ENCODE peak calls at places on chromosomes 7 and 10, in nine cellular contexts. H, D, T, Q, A, V, R, W and F are unnamed samples.

GRCh38 chr10:80529604-80530003 is 8.1 kb upstream of the SH2D4B start:
- DNase-seq in H (no peak), D (no peak), T (no peak), Q (no peak), A (no peak), V (no peak), R (no peak), W (no peak), F (no peak)

GRCh38 chr7:150388709-150389531 is 9.8 kb downstream of the ZNF775 start:
- DNase-seq in H (no peak), D (no peak), T (peak), Q (peak), A (no peak), V (no peak), R (no peak), W (no peak), F (no peak)

GRCh38 chr7:95931460-95932232 is 159.3 kb downstream of the DYNC1I1 start:
- DNase-seq in H (no peak), D (no peak), T (no peak), Q (no peak), A (no peak), V (no peak), R (no peak), W (no peak), F (no peak)

GRCh38 chr10:68600041-68600778 is 40.1 kb downstream of the TET1 start:
- DNase-seq in H (peak), D (peak), T (peak), Q (peak), A (peak), V (peak), R (peak), W (peak), F (peak)

GRCh38 chr7:94400022-94400421 is 5.3 kb downstream of the COL1A2 start:
- DNase-seq in H (peak), D (no peak), T (no peak), Q (no peak), A (no peak), V (no peak), R (no peak), W (no peak), F (no peak)

GRCh38 chr10:11131112-11131639 is 113.5 kb downstream of the CELF2 start:
- DNase-seq in H (no peak), D (no peak), T (no peak), Q (no peak), A (no peak), V (no peak), R (no peak), W (no peak), F (no peak)

GRCh38 chr7:24058953-24059352 is 225.0 kb upstream of the NPY start:
- DNase-seq in H (no peak), D (no peak), T (no peak), Q (no peak), A (no peak), V (no peak), R (no peak), W (no peak), F (no peak)

GRCh38 chr10:91422915-91423314 is 12.8 kb downstream of the HECTD2 start:
- DNase-seq in H (no peak), D (no peak), T (no peak), Q (no peak), A (no peak), V (no peak), R (no peak), W (no peak), F (no peak)

GRCh38 chr10:85544956-85545355 is 821.6 kb downstream of the GRID1 start:
- DNase-seq in H (no peak), D (no peak), T (no peak), Q (no peak), A (no peak), V (no peak), R (no peak), W (no peak), F (no peak)

GRCh38 chr10:75398238-75398629 is 3.3 kb downstream of the ZNF503 start:
- DNase-seq in H (no peak), D (no peak), T (no peak), Q (peak), A (no peak), V (peak), R (peak), W (no peak), F (no peak)

GRCh38 chr7:91264083-91264923 is at the start of gene FZD1:
- DNase-seq in H (peak), D (peak), T (peak), Q (peak), A (peak), V (peak), R (peak), W (peak), F (peak)

GRCh38 chr7:141697211-141697871 is 4.6 kb downstream of the DENND11 start:
- DNase-seq in H (no peak), D (no peak), T (peak), Q (no peak), A (no peak), V (peak), R (peak), W (no peak), F (no peak)

GRCh38 chr7:25456467-25457171 is 228.3 kb upstream of the NPVF start:
- DNase-seq in H (no peak), D (no peak), T (no peak), Q (peak), A (peak), V (no peak), R (no peak), W (no peak), F (no peak)

GRCh38 chr10:122459586-122460273 is 1.6 kb upstream of the HTRA1 start:
- DNase-seq in H (peak), D (no peak), T (peak), Q (peak), A (no peak), V (no peak), R (no peak), W (no peak), F (no peak)

GRCh38 chr7:143214789-143215679 is 6.8 kb upstream of the TAS2R40 start:
- DNase-seq in H (peak), D (peak), T (peak), Q (peak), A (peak), V (peak), R (peak), W (peak), F (peak)

GRCh38 chr10:132158122-132158741 is 28.5 kb upstream of the DPYSL4 start:
- DNase-seq in H (no peak), D (no peak), T (no peak), Q (no peak), A (peak), V (no peak), R (no peak), W (no peak), F (peak)

GRCh38 chr10:50619171-50619570 is 4.6 kb downstream of the SGMS1 start:
- DNase-seq in H (no peak), D (no peak), T (no peak), Q (no peak), A (no peak), V (no peak), R (no peak), W (no peak), F (no peak)

GRCh38 chr7:94923412-94923811 is 16.0 kb downstream of the PPP1R9A start:
- DNase-seq in H (no peak), D (no peak), T (no peak), Q (no peak), A (no peak), V (no peak), R (no peak), W (peak), F (no peak)

GRCh38 chr7:36192877-36193276 is 39.8 kb downstream of the EEPD1 start:
- DNase-seq in H (no peak), D (no peak), T (no peak), Q (no peak), A (no peak), V (no peak), R (no peak), W (no peak), F (no peak)

GRCh38 chr10:22714524-22715289 is at the start of gene PIP4K2A:
- DNase-seq in H (peak), D (peak), T (peak), Q (peak), A (peak), V (peak), R (peak), W (no peak), F (peak)

GRCh38 chr10:30820282-30820991 is 190.9 kb upstream of the LYZL2 start:
- DNase-seq in H (peak), D (no peak), T (peak), Q (peak), A (peak), V (no peak), R (peak), W (no peak), F (no peak)

GRCh38 chr7:25820432-25821040 is 331.5 kb upstream of the NFE2L3 start:
- DNase-seq in H (no peak), D (peak), T (no peak), Q (no peak), A (peak), V (no peak), R (peak), W (no peak), F (peak)

GRCh38 chr7:391411-391951 is 101.5 kb downstream of the FOXL3 start:
- DNase-seq in H (no peak), D (peak), T (no peak), Q (no peak), A (peak), V (peak), R (no peak), W (no peak), F (no peak)

GRCh38 chr7:8260871-8261707 is 878 bp downstream of the ICA1 start:
- DNase-seq in H (peak), D (peak), T (no peak), Q (peak), A (peak), V (peak), R (peak), W (no peak), F (no peak)

GRCh38 chr7:45651056-45651444 is 76.9 kb downstream of the ADCY1 start:
- DNase-seq in H (no peak), D (no peak), T (no peak), Q (no peak), A (no peak), V (no peak), R (no peak), W (no peak), F (no peak)

GRCh38 chr10:5915451-5915850 is 25.4 kb downstream of the FBH1 start:
- DNase-seq in H (no peak), D (no peak), T (no peak), Q (no peak), A (no peak), V (no peak), R (no peak), W (no peak), F (no peak)

GRCh38 chr7:106978425-106979386 is 65.8 kb upstream of the PRKAR2B start:
- DNase-seq in H (no peak), D (peak), T (no peak), Q (no peak), A (peak), V (no peak), R (no peak), W (no peak), F (no peak)

GRCh38 chr7:7944619-7945282 is 23.8 kb upstream of the GLCCI1 start:
- DNase-seq in H (no peak), D (no peak), T (no peak), Q (no peak), A (no peak), V (no peak), R (no peak), W (no peak), F (no peak)

GRCh38 chr10:24622781-24623301 is 100.8 kb downstream of the ARHGAP21 start:
- DNase-seq in H (no peak), D (no peak), T (peak), Q (peak), A (no peak), V (no peak), R (no peak), W (no peak), F (no peak)
- H3K9ac ChIP-seq in H (no peak), D (no peak), T (no peak), Q (no peak), A (no peak), V (no peak), R (no peak), W (no peak), F (no peak)

DNA sequence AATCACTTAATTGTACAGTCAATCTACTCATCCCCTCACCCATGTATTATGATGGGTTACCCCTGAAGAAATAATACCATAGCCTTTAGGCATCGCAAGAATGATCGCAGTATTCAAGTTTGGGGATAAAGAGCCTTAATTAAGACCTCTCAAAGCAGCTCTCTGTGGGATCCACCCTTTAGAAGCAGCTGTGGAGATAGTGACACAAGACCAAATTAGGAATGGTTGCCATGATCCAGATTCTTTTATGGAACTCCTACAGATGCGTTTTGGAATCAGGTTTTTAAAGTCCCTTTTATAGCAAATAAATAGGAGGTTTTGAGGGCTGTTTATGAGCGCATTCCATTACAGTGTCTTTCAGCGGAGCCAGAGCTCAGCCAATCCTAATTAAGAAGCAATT is 12.2 kb downstream of the TES start:
- DNase-seq in H (no peak), D (no peak), T (no peak), Q (no peak), A (no peak), V (no peak), R (no peak), W (no peak), F (no peak)
- H3K9ac ChIP-seq in H (no peak), D (no peak), T (no peak), Q (no peak), A (no peak), V (no peak), R (no peak), W (peak), F (no peak)

GRCh38 chr10:101042118-101042517 is 11.1 kb downstream of the SFXN3 start:
- DNase-seq in H (no peak), D (no peak), T (no peak), Q (no peak), A (no peak), V (no peak), R (no peak), W (no peak), F (no peak)
- H3K9ac ChIP-seq in H (peak), D (peak), T (peak), Q (peak), A (peak), V (no peak), R (peak), W (peak), F (peak)

GRCh38 chr10:26217396-26218105 is 977 bp downstream of the GAD2 start:
- DNase-seq in H (no peak), D (no peak), T (no peak), Q (no peak), A (peak), V (no peak), R (no peak), W (no peak), F (no peak)
- H3K9ac ChIP-seq in H (no peak), D (no peak), T (no peak), Q (no peak), A (no peak), V (no peak), R (no peak), W (no peak), F (no peak)

GRCh38 chr10:112952282-112952991 is 2.4 kb downstream of the TCF7L2 start:
- DNase-seq in H (peak), D (no peak), T (peak), Q (no peak), A (peak), V (peak), R (no peak), W (no peak), F (no peak)
- H3K9ac ChIP-seq in H (peak), D (peak), T (peak), Q (peak), A (peak), V (peak), R (peak), W (peak), F (no peak)